ENCODE peak calls at places on chromosomes 2 and 18, in four cellular contexts. Y is SK-N-SH, O is HCT116, N is HepG2. U is an unnamed sample.

GRCh38 chr2:149766339-149766738 is 178.8 kb upstream of the MMADHC start:
- DNase-seq in Y (no peak), O (no peak), N (no peak), U (no peak)

GRCh38 chr2:24708537-24709152 is 84.5 kb downstream of the PTRHD1 start:
- DNase-seq in Y (no peak), O (no peak), N (no peak), U (no peak)

GRCh38 chr18:48868468-48869466 is 82.0 kb downstream of the SMAD7 start:
- DNase-seq in Y (no peak), O (no peak), N (peak), U (no peak)

GRCh38 chr2:62198237-62198633 is 2.3 kb downstream of the B3GNT2 start:
- DNase-seq in Y (no peak), O (no peak), N (no peak), U (no peak)

GRCh38 chr2:32474391-32474790 is 117.6 kb downstream of the BIRC6 start:
- DNase-seq in Y (no peak), O (no peak), N (no peak), U (no peak)

GRCh38 chr2:172726172-172726735 is 9.4 kb upstream of the RAPGEF4 start:
- DNase-seq in Y (no peak), O (no peak), N (peak), U (no peak)

GRCh38 chr2:73487112-73487657 is 101.5 kb downstream of the ALMS1 start:
- DNase-seq in Y (no peak), O (no peak), N (no peak), U (no peak)

GRCh38 chr2:55460562-55460961 is 40.9 kb upstream of the CCDC88A start:
- DNase-seq in Y (no peak), O (no peak), N (peak), U (peak)

GRCh38 chr2:118832791-118833715 is 14.4 kb downstream of the EN1 start:
- DNase-seq in Y (no peak), O (no peak), N (no peak), U (no peak)

GRCh38 chr2:38572167-38572566 is 30.6 kb downstream of the HNRNPLL start:
- DNase-seq in Y (no peak), O (no peak), N (no peak), U (peak)

GRCh38 chr2:114022360-114023085 is 132.6 kb downstream of the ACTR3 start:
- DNase-seq in Y (no peak), O (peak), N (peak), U (no peak)

GRCh38 chr2:42562474-42563144 is 5.8 kb upstream of the MTA3 start:
- DNase-seq in Y (no peak), O (no peak), N (no peak), U (no peak)

GRCh38 chr18:72762505-72763122 is 105.2 kb downstream of the NETO1 start:
- DNase-seq in Y (peak), O (peak), N (peak), U (peak)

GRCh38 chr18:58991127-58991798 is 126.6 kb downstream of the ZNF532 start:
- DNase-seq in Y (no peak), O (no peak), N (no peak), U (no peak)

GRCh38 chr2:238305965-238306679 is 14.2 kb upstream of the TRAF3IP1 start:
- DNase-seq in Y (no peak), O (no peak), N (no peak), U (no peak)

GRCh38 chr2:231781798-231782726 is 980 bp upstream of the PDE6D start:
- DNase-seq in Y (no peak), O (peak), N (no peak), U (peak)

GRCh38 chr2:59655809-59656208 is 897.6 kb downstream of the BCL11A start:
- DNase-seq in Y (no peak), O (no peak), N (no peak), U (no peak)

GRCh38 chr2:45741451-45741850 is 90.0 kb downstream of the PRKCE start:
- DNase-seq in Y (no peak), O (no peak), N (no peak), U (no peak)

GRCh38 chr18:2881490-2882195 is 34.8 kb downstream of the EMILIN2 start:
- DNase-seq in Y (no peak), O (no peak), N (no peak), U (no peak)

GRCh38 chr2:55430536-55430935 is 10.9 kb upstream of the CCDC88A start:
- DNase-seq in Y (no peak), O (no peak), N (no peak), U (no peak)

GRCh38 chr18:31245820-31246219 is 72.1 kb upstream of the DSG1 start:
- DNase-seq in Y (no peak), O (no peak), N (no peak), U (no peak)

GRCh38 chr2:212953170-212953920 is 198.1 kb downstream of the IKZF2 start:
- DNase-seq in Y (no peak), O (no peak), N (no peak), U (no peak)

GRCh38 chr18:519019-519879 is 18.7 kb upstream of the COLEC12 start:
- DNase-seq in Y (no peak), O (no peak), N (no peak), U (no peak)

GRCh38 chr2:138942466-138942865 is 162.3 kb upstream of the NXPH2 start:
- DNase-seq in Y (no peak), O (no peak), N (peak), U (no peak)

GRCh38 chr2:120489023-120489422 is 143.1 kb downstream of the INHBB start:
- DNase-seq in Y (no peak), O (no peak), N (no peak), U (no peak)

GRCh38 chr2:1140389-1141003 is 189.8 kb downstream of the SNTG2 start:
- DNase-seq in Y (peak), O (no peak), N (peak), U (peak)

GRCh38 chr2:55862673-55863390 is 60.8 kb downstream of the EFEMP1 start:
- DNase-seq in Y (no peak), O (no peak), N (no peak), U (no peak)

GRCh38 chr2:146077156-146077555 is 1557.2 kb upstream of the ZEB2 start:
- DNase-seq in Y (no peak), O (no peak), N (no peak), U (no peak)

GRCh38 chr2:127453392-127454171 is 35.4 kb downstream of the PROC start:
- DNase-seq in Y (peak), O (no peak), N (peak), U (peak)

DNA sequence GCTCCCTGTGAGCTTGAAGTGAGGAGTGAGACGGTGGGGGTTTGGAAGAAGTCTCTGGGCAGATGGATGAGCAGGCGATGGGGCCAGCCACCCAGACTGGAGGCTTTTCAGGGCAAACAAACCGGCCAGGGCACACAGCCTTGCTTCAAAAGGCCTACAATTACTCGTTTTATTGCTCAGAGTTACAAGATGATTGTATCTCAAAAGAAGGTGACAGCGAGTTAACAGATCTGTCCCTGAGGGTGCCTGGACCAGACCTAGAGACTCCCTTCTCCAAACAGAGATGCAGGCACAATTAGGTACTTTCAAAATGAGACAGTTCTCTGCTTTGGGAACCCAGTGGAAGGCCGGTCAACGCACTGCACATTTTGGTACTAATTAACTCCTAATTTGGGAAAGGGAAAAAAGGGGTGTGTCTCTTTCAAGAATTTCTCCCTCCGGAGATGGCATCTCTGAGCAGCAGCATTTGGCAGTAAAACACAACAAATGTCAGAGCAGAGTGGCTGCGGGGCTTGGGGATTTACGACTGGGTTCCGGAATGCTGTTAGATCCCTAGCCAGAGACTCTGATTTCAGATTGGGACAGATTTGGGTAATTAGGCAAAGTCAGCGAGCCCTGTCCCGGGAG is 226.7 kb downstream of the TTC32 start:
- DNase-seq in Y (peak), O (no peak), N (no peak), U (no peak)
- TF ChIP-seq ELF1 in Y (no peak), O (no peak), N (no peak), U (no peak)

GRCh38 chr18:55405655-55406373 is 182.2 kb downstream of the TCF4 start:
- DNase-seq in Y (peak), O (no peak), N (no peak), U (peak)
- TF ChIP-seq ELF1 in Y (no peak), O (no peak), N (no peak), U (no peak)

GRCh38 chr2:71943238-71944182 is 204.2 kb downstream of the CYP26B1 start:
- DNase-seq in Y (no peak), O (no peak), N (no peak), U (no peak)
- TF ChIP-seq ELF1 in Y (no peak), O (no peak), N (no peak), U (no peak)

GRCh38 chr2:186641132-186641806 is 51.4 kb downstream of the ITGAV start:
- DNase-seq in Y (no peak), O (no peak), N (no peak), U (no peak)

GRCh38 chr2:186644791-186645190 is 49.1 kb upstream of the FAM171B start:
- DNase-seq in Y (no peak), O (no peak), N (no peak), U (no peak)

GRCh38 chr2:186639939-186640338 is 50.1 kb downstream of the ITGAV start:
- DNase-seq in Y (no peak), O (no peak), N (no peak), U (no peak)

GRCh38 chr2:186645999-186646398 is 47.9 kb upstream of the FAM171B start:
- DNase-seq in Y (no peak), O (no peak), N (no peak), U (no peak)

DNA sequence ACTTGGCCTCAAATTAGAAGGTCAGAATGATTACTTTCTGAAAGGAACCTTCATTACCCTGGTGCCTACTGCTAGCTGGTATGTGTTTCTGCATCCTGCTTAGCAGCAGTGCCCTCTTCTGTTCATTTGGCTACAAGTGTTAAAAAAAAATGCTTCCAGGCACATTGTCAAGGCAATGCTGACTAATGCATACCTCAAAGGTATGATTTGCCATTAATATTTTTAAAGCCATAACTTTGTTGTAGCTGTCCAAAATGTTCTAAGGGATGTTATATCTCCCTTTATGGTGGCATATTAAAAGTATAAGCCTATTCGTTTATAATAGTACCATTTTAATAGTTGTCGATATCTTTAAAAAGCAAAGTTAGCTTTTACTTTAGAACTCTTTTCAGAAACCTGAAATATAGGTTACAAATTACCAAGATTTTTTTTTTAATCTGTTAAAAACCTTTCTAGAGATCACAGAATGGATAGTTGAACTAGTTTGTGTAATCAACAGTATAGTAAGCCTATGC is 52.0 kb upstream of the FAM171B start:
- DNase-seq in Y (peak), O (peak), N (peak), U (peak)
- TF ChIP-seq ELF1 in Y (no peak), O (no peak), N (no peak), U (no peak)

DNA sequence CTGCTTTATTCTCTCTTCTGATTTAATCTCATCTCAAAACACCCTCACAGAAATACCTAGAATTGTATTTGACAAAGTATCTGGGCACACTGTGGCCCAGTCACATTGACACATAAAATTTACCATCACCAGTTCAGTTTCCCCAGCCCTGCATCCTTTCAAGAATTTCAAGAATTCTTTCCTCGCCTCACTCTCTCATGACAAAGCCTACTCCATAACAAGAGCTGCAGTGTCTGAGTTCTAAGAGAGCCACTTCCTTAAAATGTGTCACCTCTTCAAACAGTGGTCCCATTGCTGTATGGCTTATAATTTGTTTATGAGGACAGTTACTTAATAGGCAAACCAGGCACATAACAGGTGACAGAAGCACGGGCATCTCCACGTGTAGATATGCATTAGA is 90.9 kb upstream of the STK39 start:
- DNase-seq in Y (no peak), O (no peak), N (peak), U (no peak)
- TF ChIP-seq ELF1 in Y (no peak), O (no peak), N (no peak), U (no peak)

GRCh38 chr18:79393626-79394401 is 1.9 kb upstream of the NFATC1 start:
- DNase-seq in Y (peak), O (peak), N (peak), U (peak)

GRCh38 chr18:79394438-79395307 is 1.1 kb upstream of the NFATC1 start:
- DNase-seq in Y (no peak), O (no peak), N (no peak), U (no peak)

GRCh38 chr18:79395308-79395640 is 456 bp upstream of the NFATC1 start:
- DNase-seq in Y (no peak), O (no peak), N (no peak), U (no peak)

GRCh38 chr18:79392226-79392625 is 3.5 kb upstream of the NFATC1 start:
- DNase-seq in Y (no peak), O (no peak), N (no peak), U (no peak)

GRCh38 chr18:79393181-79393598 is 2.5 kb upstream of the NFATC1 start:
- DNase-seq in Y (no peak), O (no peak), N (no peak), U (no peak)
- TF ChIP-seq ELF1 in Y (no peak), O (no peak), N (no peak), U (no peak)

GRCh38 chr2:101805146-101806088 is 107.9 kb downstream of the MAP4K4 start:
- DNase-seq in Y (peak), O (no peak), N (no peak), U (no peak)

GRCh38 chr2:101807242-101807641 is 109.7 kb downstream of the MAP4K4 start:
- DNase-seq in Y (no peak), O (no peak), N (no peak), U (no peak)

GRCh38 chr2:101808006-101808562 is 110.6 kb downstream of the MAP4K4 start:
- DNase-seq in Y (no peak), O (no peak), N (no peak), U (no peak)

GRCh38 chr2:101803945-101804696 is 106.6 kb downstream of the MAP4K4 start:
- DNase-seq in Y (peak), O (no peak), N (peak), U (no peak)

DNA sequence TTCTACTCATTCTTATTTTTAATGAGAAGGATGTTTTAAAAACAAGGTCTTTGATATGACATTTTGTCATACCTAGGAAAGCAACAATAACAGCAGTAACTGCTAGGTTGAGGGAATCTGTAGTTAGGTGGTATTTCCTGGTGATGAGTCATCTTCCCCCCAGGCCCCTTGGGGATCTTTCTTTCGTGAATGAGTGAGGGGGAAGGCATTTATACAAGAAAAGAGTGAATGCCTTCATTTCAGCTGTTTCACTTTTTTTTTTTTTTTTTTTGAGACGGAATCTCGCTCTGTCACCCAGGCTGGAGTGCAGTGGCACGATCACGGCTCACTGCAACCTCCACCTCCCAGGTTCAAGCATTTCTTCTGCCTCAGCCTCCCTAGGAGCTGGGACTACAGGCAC is 108.6 kb downstream of the MAP4K4 start:
- DNase-seq in Y (no peak), O (peak), N (peak), U (peak)
- TF ChIP-seq ELF1 in Y (no peak), O (no peak), N (no peak), U (no peak)

DNA sequence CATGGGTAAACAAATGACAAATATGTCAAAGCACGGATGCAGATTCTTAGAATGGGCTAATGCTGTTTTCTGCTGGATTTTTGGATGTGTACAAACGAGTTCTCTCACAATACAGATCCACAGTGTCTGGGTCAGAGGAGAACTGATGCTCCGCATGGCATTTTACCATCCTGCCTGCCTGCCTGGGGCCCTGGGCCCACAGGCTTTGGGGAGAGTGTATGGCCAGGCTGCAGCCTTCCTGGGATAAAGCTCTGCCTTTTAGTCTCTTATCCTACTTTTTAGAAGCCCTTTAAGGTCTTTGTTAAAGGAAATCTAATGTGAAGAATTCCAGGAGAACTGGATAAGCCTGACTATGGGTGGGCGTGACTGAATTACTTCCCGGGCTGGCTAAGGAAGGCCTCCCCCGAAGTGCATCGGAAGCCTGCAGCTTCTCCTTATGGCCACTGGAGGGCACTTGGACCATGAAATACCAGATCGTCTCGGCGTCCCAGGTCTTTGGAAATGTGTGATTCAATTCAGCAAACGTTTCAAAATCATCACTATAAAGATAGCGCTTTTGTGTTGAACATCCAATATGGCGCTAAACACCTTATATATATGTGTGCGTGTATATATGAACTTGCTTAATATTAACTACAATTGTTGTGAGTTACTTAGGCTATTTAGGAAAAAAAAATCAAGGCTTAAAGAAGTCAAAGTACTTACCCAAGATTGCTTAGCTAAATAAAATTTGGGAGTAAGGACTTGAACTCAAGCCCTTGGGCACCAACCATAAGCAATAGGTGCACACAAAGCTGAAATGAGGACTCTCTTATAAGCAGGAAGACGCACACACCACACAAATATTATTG is 15.2 kb upstream of the DNPEP start:
- DNase-seq in Y (peak), O (peak), N (peak), U (peak)
- TF ChIP-seq ELF1 in Y (no peak), O (no peak), N (no peak), U (no peak)

GRCh38 chr2:195533771-195534642 is 123.0 kb upstream of the SLC39A10 start:
- DNase-seq in Y (no peak), O (peak), N (no peak), U (peak)
- TF ChIP-seq ELF1 in Y (no peak), O (no peak), N (no peak), U (no peak)

DNA sequence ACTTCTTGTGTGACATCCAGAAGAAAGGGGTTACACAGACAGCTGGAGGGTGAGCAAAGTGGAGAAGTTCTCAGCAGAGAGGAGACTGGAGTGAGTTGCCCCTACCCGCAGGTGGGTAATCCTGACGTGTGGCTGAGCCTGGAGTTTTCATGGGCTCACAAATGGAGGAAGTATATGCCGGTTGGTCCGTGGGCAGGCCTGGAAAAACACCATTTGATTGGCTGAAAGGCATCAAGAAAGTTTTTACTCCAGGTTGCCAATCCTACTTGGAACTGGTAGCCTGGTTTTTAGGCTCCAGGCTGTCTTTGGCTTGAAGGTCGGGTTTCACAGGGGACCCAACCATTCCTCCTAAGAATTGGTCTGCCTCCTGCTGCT is 1177.4 kb upstream of the LRRTM1 start:
- DNase-seq in Y (peak), O (no peak), N (no peak), U (peak)
- TF ChIP-seq ELF1 in Y (no peak), O (no peak), N (no peak), U (no peak)